ENCODE peak calls at places on chromosomes 3 and 15, in six cellular contexts. One of them, this sample, is unnamed.

GRCh38 chr15:83312046-83312445 is 27.6 kb upstream of the BNC1 start:
- DNase-seq in SK-N-SH: no peak
- DNase-seq in K562: no peak
- DNase-seq in H1: no peak
- DNase-seq in HCT116: no peak
- DNase-seq in GM12878: no peak
- DNase-seq in this sample: no peak

GRCh38 chr3:159766563-159767185 is 222.0 kb upstream of the IL12A start:
- DNase-seq in K562: peak
- DNase-seq in H1: no peak
- DNase-seq in HCT116: no peak
- DNase-seq in SK-N-SH: peak
- DNase-seq in GM12878: no peak
- DNase-seq in this sample: no peak

GRCh38 chr3:132268956-132269355 is 48.3 kb upstream of the ACP3 start:
- DNase-seq in K562: peak
- DNase-seq in H1: no peak
- DNase-seq in HCT116: peak
- DNase-seq in SK-N-SH: no peak
- DNase-seq in GM12878: no peak
- DNase-seq in this sample: no peak

GRCh38 chr3:48435774-48436476 is 4.0 kb downstream of the CCDC51 start:
- DNase-seq in GM12878: peak
- DNase-seq in K562: peak
- DNase-seq in HCT116: peak
- DNase-seq in H1: peak
- DNase-seq in SK-N-SH: peak
- DNase-seq in this sample: peak

GRCh38 chr3:152399374-152399773 is 130.6 kb downstream of the MBNL1 start:
- DNase-seq in GM12878: no peak
- DNase-seq in K562: peak
- DNase-seq in SK-N-SH: no peak
- DNase-seq in H1: no peak
- DNase-seq in HCT116: no peak
- DNase-seq in this sample: no peak

GRCh38 chr3:15164356-15164755 is 41.7 kb upstream of the CAPN7 start:
- DNase-seq in GM12878: no peak
- DNase-seq in K562: no peak
- DNase-seq in H1: no peak
- DNase-seq in SK-N-SH: no peak
- DNase-seq in HCT116: no peak
- DNase-seq in this sample: no peak

GRCh38 chr15:64987136-64987535 is 2.6 kb downstream of the SPG21 start:
- DNase-seq in K562: no peak
- DNase-seq in HCT116: no peak
- DNase-seq in SK-N-SH: no peak
- DNase-seq in GM12878: no peak
- DNase-seq in H1: no peak
- DNase-seq in this sample: no peak

GRCh38 chr15:89656116-89656815 is 999 bp upstream of the KIF7 start:
- DNase-seq in H1: no peak
- DNase-seq in GM12878: no peak
- DNase-seq in K562: no peak
- DNase-seq in HCT116: no peak
- DNase-seq in SK-N-SH: no peak
- DNase-seq in this sample: no peak

GRCh38 chr15:92079047-92079446 is 225.5 kb downstream of the SLCO3A1 start:
- DNase-seq in HCT116: peak
- DNase-seq in H1: no peak
- DNase-seq in K562: peak
- DNase-seq in SK-N-SH: peak
- DNase-seq in GM12878: no peak
- DNase-seq in this sample: peak

GRCh38 chr3:119637679-119638525 is 22.5 kb downstream of the POPDC2 start:
- DNase-seq in GM12878: peak
- DNase-seq in SK-N-SH: peak
- DNase-seq in HCT116: no peak
- DNase-seq in K562: peak
- DNase-seq in H1: no peak
- DNase-seq in this sample: no peak

GRCh38 chr3:66477846-66478245 is 23.0 kb downstream of the LRIG1 start:
- DNase-seq in HCT116: no peak
- DNase-seq in K562: no peak
- DNase-seq in SK-N-SH: no peak
- DNase-seq in H1: no peak
- DNase-seq in GM12878: no peak
- DNase-seq in this sample: no peak
- TF ChIP-seq JUND in HCT116: no peak
- TF ChIP-seq JUND in K562: no peak
- TF ChIP-seq JUND in SK-N-SH: no peak
- TF ChIP-seq JUND in H1: no peak
- TF ChIP-seq JUND in GM12878: no peak
- TF ChIP-seq JUND in this sample: no peak

GRCh38 chr15:76565366-76565765 is 228.8 kb downstream of the ISL2 start:
- DNase-seq in HCT116: no peak
- DNase-seq in GM12878: no peak
- DNase-seq in K562: no peak
- DNase-seq in SK-N-SH: no peak
- DNase-seq in H1: no peak
- DNase-seq in this sample: no peak
- TF ChIP-seq YY1 in HCT116: no peak
- TF ChIP-seq YY1 in GM12878: no peak
- TF ChIP-seq YY1 in K562: no peak
- TF ChIP-seq YY1 in SK-N-SH: no peak
- TF ChIP-seq YY1 in H1: no peak
- TF ChIP-seq YY1 in this sample: no peak

GRCh38 chr3:175127075-175127662 is 268.0 kb downstream of the NAALADL2 start:
- DNase-seq in GM12878: no peak
- DNase-seq in HCT116: no peak
- DNase-seq in H1: no peak
- DNase-seq in SK-N-SH: no peak
- DNase-seq in K562: no peak
- DNase-seq in this sample: no peak

GRCh38 chr3:175121225-175121624 is 262.1 kb downstream of the NAALADL2 start:
- DNase-seq in K562: no peak
- DNase-seq in HCT116: peak
- DNase-seq in H1: no peak
- DNase-seq in GM12878: no peak
- DNase-seq in SK-N-SH: no peak
- DNase-seq in this sample: no peak
- TF ChIP-seq CTCF in K562: no peak
- TF ChIP-seq CTCF in HCT116: peak
- TF ChIP-seq CTCF in H1: peak
- TF ChIP-seq CTCF in GM12878: peak
- TF ChIP-seq CTCF in SK-N-SH: peak
- TF ChIP-seq CTCF in this sample: no peak

GRCh38 chr3:194865081-194865480 is 179.4 kb downstream of the FAM43A start:
- DNase-seq in H1: no peak
- DNase-seq in K562: no peak
- DNase-seq in SK-N-SH: no peak
- DNase-seq in GM12878: no peak
- DNase-seq in HCT116: no peak
- DNase-seq in this sample: no peak

GRCh38 chr3:194868831-194869230 is 183.1 kb downstream of the FAM43A start:
- DNase-seq in K562: no peak
- DNase-seq in SK-N-SH: no peak
- DNase-seq in HCT116: no peak
- DNase-seq in GM12878: no peak
- DNase-seq in H1: no peak
- DNase-seq in this sample: no peak

GRCh38 chr3:194869482-194870169 is 183.9 kb downstream of the FAM43A start:
- DNase-seq in H1: no peak
- DNase-seq in HCT116: peak
- DNase-seq in GM12878: no peak
- DNase-seq in SK-N-SH: no peak
- DNase-seq in K562: no peak
- DNase-seq in this sample: no peak

GRCh38 chr3:194865595-194865994 is 179.9 kb downstream of the FAM43A start:
- DNase-seq in K562: no peak
- DNase-seq in GM12878: no peak
- DNase-seq in H1: no peak
- DNase-seq in HCT116: no peak
- DNase-seq in SK-N-SH: no peak
- DNase-seq in this sample: no peak

GRCh38 chr3:194867270-194867983 is 181.7 kb downstream of the FAM43A start:
- DNase-seq in K562: no peak
- DNase-seq in GM12878: no peak
- DNase-seq in H1: no peak
- DNase-seq in HCT116: no peak
- DNase-seq in SK-N-SH: no peak
- DNase-seq in this sample: no peak
- TF ChIP-seq JUND in K562: no peak
- TF ChIP-seq JUND in GM12878: no peak
- TF ChIP-seq JUND in H1: no peak
- TF ChIP-seq JUND in HCT116: no peak
- TF ChIP-seq JUND in SK-N-SH: no peak
- TF ChIP-seq JUND in this sample: no peak

GRCh38 chr15:75033809-75034208 is 10.4 kb downstream of the PPCDC start:
- DNase-seq in GM12878: no peak
- DNase-seq in H1: no peak
- DNase-seq in HCT116: no peak
- DNase-seq in K562: no peak
- DNase-seq in SK-N-SH: no peak
- DNase-seq in this sample: no peak

GRCh38 chr15:75032391-75032790 is 9.0 kb downstream of the PPCDC start:
- DNase-seq in H1: no peak
- DNase-seq in HCT116: no peak
- DNase-seq in SK-N-SH: no peak
- DNase-seq in GM12878: no peak
- DNase-seq in K562: no peak
- DNase-seq in this sample: no peak

GRCh38 chr15:75030023-75030413 is 6.6 kb downstream of the PPCDC start:
- DNase-seq in H1: no peak
- DNase-seq in K562: no peak
- DNase-seq in HCT116: no peak
- DNase-seq in GM12878: no peak
- DNase-seq in SK-N-SH: no peak
- DNase-seq in this sample: no peak

GRCh38 chr15:75030424-75030823 is 7.0 kb downstream of the PPCDC start:
- DNase-seq in H1: no peak
- DNase-seq in SK-N-SH: no peak
- DNase-seq in HCT116: no peak
- DNase-seq in K562: no peak
- DNase-seq in GM12878: no peak
- DNase-seq in this sample: no peak

DNA sequence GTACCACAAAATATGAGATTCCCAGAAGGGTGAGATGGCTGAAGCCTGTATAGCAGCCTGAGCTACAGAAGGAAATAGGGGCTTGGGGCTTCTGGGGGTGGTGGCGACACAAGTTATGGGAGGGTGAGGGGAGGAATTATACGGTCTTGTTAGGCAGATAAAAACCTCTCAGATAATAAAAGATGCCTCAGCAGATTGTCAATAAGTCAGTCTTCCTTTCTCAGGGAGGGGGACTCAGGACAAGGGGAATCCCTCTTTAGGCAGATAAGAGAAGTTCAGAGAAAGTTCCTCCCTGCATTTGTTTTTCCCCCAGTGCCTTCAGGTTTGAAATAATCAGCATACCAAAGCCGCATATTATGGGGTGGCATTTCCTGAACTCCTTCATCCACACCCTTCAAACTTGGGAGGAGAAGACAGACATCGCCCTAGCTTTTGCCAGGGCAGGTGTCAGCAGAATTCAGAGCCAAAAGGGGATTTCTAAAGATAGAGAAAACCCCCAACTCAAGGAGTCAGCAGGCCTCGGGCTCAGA is 8.4 kb downstream of the PPCDC start:
- DNase-seq in HCT116: no peak
- DNase-seq in H1: no peak
- DNase-seq in SK-N-SH: no peak
- DNase-seq in GM12878: no peak
- DNase-seq in K562: no peak
- DNase-seq in this sample: no peak
- TF ChIP-seq YY1 in HCT116: no peak
- TF ChIP-seq YY1 in H1: no peak
- TF ChIP-seq YY1 in SK-N-SH: no peak
- TF ChIP-seq YY1 in GM12878: no peak
- TF ChIP-seq YY1 in K562: no peak
- TF ChIP-seq YY1 in this sample: no peak

DNA sequence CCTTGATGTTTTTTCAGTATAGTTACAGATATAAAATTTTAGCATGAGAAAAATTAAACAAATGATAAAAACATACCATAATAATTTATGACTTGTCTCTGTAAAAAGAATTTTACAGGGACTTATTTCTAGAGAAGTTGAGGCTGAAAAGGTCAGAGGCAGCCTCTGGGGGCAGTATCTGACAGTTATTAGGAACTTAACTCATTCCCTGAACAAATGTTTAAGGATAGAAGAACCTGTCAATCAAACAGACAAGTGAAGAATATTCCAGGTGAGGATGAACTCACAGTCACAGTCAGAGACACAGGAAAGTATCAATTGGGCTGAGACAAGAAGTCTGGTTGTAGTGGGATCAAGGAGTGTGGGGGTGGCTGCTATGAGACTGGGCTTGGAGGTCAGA is 7.3 kb downstream of the MYLK start:
- DNase-seq in HCT116: no peak
- DNase-seq in GM12878: no peak
- DNase-seq in K562: no peak
- DNase-seq in SK-N-SH: no peak
- DNase-seq in H1: no peak
- DNase-seq in this sample: peak
- TF ChIP-seq CTCF in HCT116: peak
- TF ChIP-seq CTCF in GM12878: peak
- TF ChIP-seq CTCF in K562: peak
- TF ChIP-seq CTCF in SK-N-SH: peak
- TF ChIP-seq CTCF in H1: peak
- TF ChIP-seq CTCF in this sample: no peak

GRCh38 chr3:50345586-50345985 is at the start of gene ZMYND10:
- DNase-seq in H1: no peak
- DNase-seq in SK-N-SH: no peak
- DNase-seq in GM12878: no peak
- DNase-seq in HCT116: no peak
- DNase-seq in K562: peak
- DNase-seq in this sample: no peak
- TF ChIP-seq JUND in H1: no peak
- TF ChIP-seq JUND in SK-N-SH: no peak
- TF ChIP-seq JUND in GM12878: no peak
- TF ChIP-seq JUND in HCT116: no peak
- TF ChIP-seq JUND in K562: no peak
- TF ChIP-seq JUND in this sample: no peak

GRCh38 chr3:52225452-52226228 is at the start of gene TLR9:
- DNase-seq in HCT116: no peak
- DNase-seq in SK-N-SH: no peak
- DNase-seq in K562: no peak
- DNase-seq in GM12878: peak
- DNase-seq in H1: no peak
- DNase-seq in this sample: no peak
- TF ChIP-seq YY1 in HCT116: no peak
- TF ChIP-seq YY1 in SK-N-SH: no peak
- TF ChIP-seq YY1 in K562: no peak
- TF ChIP-seq YY1 in GM12878: no peak
- TF ChIP-seq YY1 in H1: no peak
- TF ChIP-seq YY1 in this sample: no peak

DNA sequence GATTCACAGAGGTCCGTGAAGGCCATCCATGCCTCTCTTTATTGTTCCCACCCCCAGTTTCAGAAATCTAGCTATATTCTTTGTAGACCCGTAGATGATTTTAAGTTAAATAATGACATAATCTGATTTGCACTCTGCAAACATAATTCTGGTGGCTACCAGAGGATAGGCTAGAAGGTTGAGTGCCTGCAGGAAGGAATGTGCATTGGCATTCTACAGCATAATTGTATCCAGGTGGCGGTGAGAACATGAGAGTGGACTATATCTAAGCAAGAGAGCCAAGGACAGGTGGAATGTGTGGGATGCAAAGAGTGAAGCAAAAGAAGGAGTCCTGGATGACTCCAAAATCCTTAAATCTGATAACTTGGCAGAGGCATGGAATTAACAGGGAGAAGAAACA is 298.5 kb upstream of the MME start:
- DNase-seq in K562: no peak
- DNase-seq in SK-N-SH: no peak
- DNase-seq in HCT116: no peak
- DNase-seq in GM12878: no peak
- DNase-seq in H1: no peak
- DNase-seq in this sample: no peak
- TF ChIP-seq CTCF in K562: no peak
- TF ChIP-seq CTCF in SK-N-SH: peak
- TF ChIP-seq CTCF in HCT116: peak
- TF ChIP-seq CTCF in GM12878: no peak
- TF ChIP-seq CTCF in H1: no peak
- TF ChIP-seq CTCF in this sample: no peak